ENCODE peak calls at places on chromosome 16, in ten cellular contexts. One of them, this sample, is unnamed.

GRCh38 chr16:4261557-4262172 is 11.2 kb downstream of the TFAP4 start:
- DNase-seq in H1: peak; percentile 95
- DNase-seq in ascending aorta: no peak
- DNase-seq in RPMI8226: peak; percentile 44
- DNase-seq in T-helper 9 cell: peak; percentile 13
- DNase-seq in stimulated activated CD8-positive, alpha-beta memory T cell treated with anti-CD3 and anti-CD28 coated beads, Interleukin-15, amount 100 ng/mL, for 1 hour: no peak
- DNase-seq in fibroblast of the conjunctiva: no peak
- DNase-seq in NCI-H69: peak; percentile 59
- DNase-seq in kidney glomerular epithelial cell: no peak
- DNase-seq in activated T-helper 1 cell treated with anti-CD3 and anti-CD28 coated beads, Interleukin-12 subunit alpha, Interleukin-12 subunit beta, Interleukin-2, Interleukin-4 antibody, amounts not matched to agents 30 ng/mL and 10 ng/mL and 1 ng/mL, durations not matched to agents 14 hours and 24 hours and 36 hours: peak; percentile 27
- DNase-seq in this sample: peak; percentile 75

GRCh38 chr16:53142823-53143568 is 88.2 kb downstream of the CHD9 start:
- DNase-seq in H1: no peak
- DNase-seq in ascending aorta: no peak
- DNase-seq in RPMI8226: no peak
- DNase-seq in T-helper 9 cell: no peak
- DNase-seq in stimulated activated CD8-positive, alpha-beta memory T cell treated with anti-CD3 and anti-CD28 coated beads, Interleukin-15, amount 100 ng/mL, for 1 hour: no peak
- DNase-seq in fibroblast of the conjunctiva: no peak
- DNase-seq in NCI-H69: no peak
- DNase-seq in kidney glomerular epithelial cell: no peak
- DNase-seq in activated T-helper 1 cell treated with anti-CD3 and anti-CD28 coated beads, Interleukin-12 subunit alpha, Interleukin-12 subunit beta, Interleukin-2, Interleukin-4 antibody, amounts not matched to agents 30 ng/mL and 10 ng/mL and 1 ng/mL, durations not matched to agents 14 hours and 24 hours and 36 hours: no peak
- DNase-seq in this sample: no peak

GRCh38 chr16:8568231-8568617 is 22.1 kb downstream of the TMEM114 start:
- DNase-seq in H1: no peak
- DNase-seq in ascending aorta: no peak
- DNase-seq in RPMI8226: no peak
- DNase-seq in T-helper 9 cell: no peak
- DNase-seq in stimulated activated CD8-positive, alpha-beta memory T cell treated with anti-CD3 and anti-CD28 coated beads, Interleukin-15, amount 100 ng/mL, for 1 hour: no peak
- DNase-seq in fibroblast of the conjunctiva: no peak
- DNase-seq in NCI-H69: no peak
- DNase-seq in kidney glomerular epithelial cell: no peak
- DNase-seq in activated T-helper 1 cell treated with anti-CD3 and anti-CD28 coated beads, Interleukin-12 subunit alpha, Interleukin-12 subunit beta, Interleukin-2, Interleukin-4 antibody, amounts not matched to agents 30 ng/mL and 10 ng/mL and 1 ng/mL, durations not matched to agents 14 hours and 24 hours and 36 hours: no peak
- DNase-seq in this sample: no peak

GRCh38 chr16:1766701-1767100 is 4.6 kb downstream of the NME3 start:
- DNase-seq in H1: no peak
- DNase-seq in ascending aorta: no peak
- DNase-seq in RPMI8226: no peak
- DNase-seq in T-helper 9 cell: no peak
- DNase-seq in stimulated activated CD8-positive, alpha-beta memory T cell treated with anti-CD3 and anti-CD28 coated beads, Interleukin-15, amount 100 ng/mL, for 1 hour: no peak
- DNase-seq in fibroblast of the conjunctiva: no peak
- DNase-seq in NCI-H69: no peak
- DNase-seq in kidney glomerular epithelial cell: no peak
- DNase-seq in activated T-helper 1 cell treated with anti-CD3 and anti-CD28 coated beads, Interleukin-12 subunit alpha, Interleukin-12 subunit beta, Interleukin-2, Interleukin-4 antibody, amounts not matched to agents 30 ng/mL and 10 ng/mL and 1 ng/mL, durations not matched to agents 14 hours and 24 hours and 36 hours: no peak
- DNase-seq in this sample: no peak

GRCh38 chr16:21997693-21998480 is 3.0 kb downstream of the PDZD9 start:
- DNase-seq in H1: no peak
- DNase-seq in ascending aorta: no peak
- DNase-seq in RPMI8226: no peak
- DNase-seq in T-helper 9 cell: no peak
- DNase-seq in stimulated activated CD8-positive, alpha-beta memory T cell treated with anti-CD3 and anti-CD28 coated beads, Interleukin-15, amount 100 ng/mL, for 1 hour: no peak
- DNase-seq in fibroblast of the conjunctiva: no peak
- DNase-seq in NCI-H69: no peak
- DNase-seq in kidney glomerular epithelial cell: no peak
- DNase-seq in activated T-helper 1 cell treated with anti-CD3 and anti-CD28 coated beads, Interleukin-12 subunit alpha, Interleukin-12 subunit beta, Interleukin-2, Interleukin-4 antibody, amounts not matched to agents 30 ng/mL and 10 ng/mL and 1 ng/mL, durations not matched to agents 14 hours and 24 hours and 36 hours: no peak
- DNase-seq in this sample: no peak

GRCh38 chr16:46730801-46731690 is 17.1 kb downstream of the MYLK3 start:
- DNase-seq in H1: no peak
- DNase-seq in ascending aorta: peak; percentile 21
- DNase-seq in RPMI8226: no peak
- DNase-seq in T-helper 9 cell: no peak
- DNase-seq in stimulated activated CD8-positive, alpha-beta memory T cell treated with anti-CD3 and anti-CD28 coated beads, Interleukin-15, amount 100 ng/mL, for 1 hour: no peak
- DNase-seq in fibroblast of the conjunctiva: no peak
- DNase-seq in NCI-H69: no peak
- DNase-seq in kidney glomerular epithelial cell: no peak
- DNase-seq in activated T-helper 1 cell treated with anti-CD3 and anti-CD28 coated beads, Interleukin-12 subunit alpha, Interleukin-12 subunit beta, Interleukin-2, Interleukin-4 antibody, amounts not matched to agents 30 ng/mL and 10 ng/mL and 1 ng/mL, durations not matched to agents 14 hours and 24 hours and 36 hours: no peak
- DNase-seq in this sample: no peak

GRCh38 chr16:1713933-1714332 is 7.9 kb downstream of the MAPK8IP3 start:
- DNase-seq in H1: no peak
- DNase-seq in ascending aorta: no peak
- DNase-seq in RPMI8226: no peak
- DNase-seq in T-helper 9 cell: no peak
- DNase-seq in stimulated activated CD8-positive, alpha-beta memory T cell treated with anti-CD3 and anti-CD28 coated beads, Interleukin-15, amount 100 ng/mL, for 1 hour: no peak
- DNase-seq in fibroblast of the conjunctiva: no peak
- DNase-seq in NCI-H69: no peak
- DNase-seq in kidney glomerular epithelial cell: no peak
- DNase-seq in activated T-helper 1 cell treated with anti-CD3 and anti-CD28 coated beads, Interleukin-12 subunit alpha, Interleukin-12 subunit beta, Interleukin-2, Interleukin-4 antibody, amounts not matched to agents 30 ng/mL and 10 ng/mL and 1 ng/mL, durations not matched to agents 14 hours and 24 hours and 36 hours: no peak
- DNase-seq in this sample: no peak

GRCh38 chr16:4591706-4592470 is 22.8 kb downstream of the UBALD1 start:
- DNase-seq in H1: no peak
- DNase-seq in ascending aorta: no peak
- DNase-seq in RPMI8226: no peak
- DNase-seq in T-helper 9 cell: no peak
- DNase-seq in stimulated activated CD8-positive, alpha-beta memory T cell treated with anti-CD3 and anti-CD28 coated beads, Interleukin-15, amount 100 ng/mL, for 1 hour: no peak
- DNase-seq in fibroblast of the conjunctiva: no peak
- DNase-seq in NCI-H69: peak; percentile 33
- DNase-seq in kidney glomerular epithelial cell: no peak
- DNase-seq in activated T-helper 1 cell treated with anti-CD3 and anti-CD28 coated beads, Interleukin-12 subunit alpha, Interleukin-12 subunit beta, Interleukin-2, Interleukin-4 antibody, amounts not matched to agents 30 ng/mL and 10 ng/mL and 1 ng/mL, durations not matched to agents 14 hours and 24 hours and 36 hours: no peak
- DNase-seq in this sample: no peak

GRCh38 chr16:65713409-65713808 is 591.5 kb upstream of the CDH11 start:
- DNase-seq in H1: peak; percentile 45
- DNase-seq in ascending aorta: no peak
- DNase-seq in RPMI8226: no peak
- DNase-seq in T-helper 9 cell: no peak
- DNase-seq in stimulated activated CD8-positive, alpha-beta memory T cell treated with anti-CD3 and anti-CD28 coated beads, Interleukin-15, amount 100 ng/mL, for 1 hour: no peak
- DNase-seq in fibroblast of the conjunctiva: no peak
- DNase-seq in NCI-H69: no peak
- DNase-seq in kidney glomerular epithelial cell: no peak
- DNase-seq in activated T-helper 1 cell treated with anti-CD3 and anti-CD28 coated beads, Interleukin-12 subunit alpha, Interleukin-12 subunit beta, Interleukin-2, Interleukin-4 antibody, amounts not matched to agents 30 ng/mL and 10 ng/mL and 1 ng/mL, durations not matched to agents 14 hours and 24 hours and 36 hours: no peak
- DNase-seq in this sample: no peak

This sample was measured in NCI-H82.